ENCODE peak calls at places on chromosomes 3 and 15, in seven cellular contexts. G is tibial artery, Q is fibroblast of the aortic adventitia, T is A549, M is H9, R is HL-60, Z is astrocyte of the spinal cord. H is an unnamed sample.
A peak's percentile ranks its signal among the peaks of the same experiment; 100 is the strongest.

GRCh38 chr3:28973621-28974020 is 307.2 kb upstream of the RBMS3 start:
- DNase-seq in G (no peak), Q (peak; percentile 49), T (no peak), M (no peak), R (no peak), Z (peak; percentile 40), H (no peak)

GRCh38 chr15:56820333-56820732 is 87.0 kb upstream of the ZNF280D start:
- DNase-seq in G (no peak), Q (no peak), T (no peak), M (no peak), R (no peak), Z (no peak), H (no peak)

GRCh38 chr3:149128856-149129255 is 582 bp upstream of the HPS3 start:
- DNase-seq in G (no peak), Q (peak; percentile 44), T (no peak), M (no peak), R (no peak), Z (no peak), H (no peak)

GRCh38 chr3:100681496-100681895 is 27.8 kb upstream of the TFG start:
- DNase-seq in G (no peak), Q (no peak), T (no peak), M (no peak), R (no peak), Z (no peak), H (no peak)

GRCh38 chr15:65400760-65401606 is 21.8 kb downstream of the IGDCC4 start:
- DNase-seq in G (no peak), Q (peak; percentile 68), T (peak; percentile 80), M (peak; percentile 94), R (no peak), Z (peak; percentile 85), H (peak; percentile 37)

GRCh38 chr15:41876007-41876406 is 17.8 kb downstream of the SPTBN5 start:
- DNase-seq in G (no peak), Q (no peak), T (no peak), M (no peak), R (no peak), Z (no peak), H (no peak)

GRCh38 chr3:63343674-63344073 is 65.6 kb downstream of the SYNPR start:
- DNase-seq in G (peak; percentile 67), Q (peak; percentile 100), T (peak; percentile 40), M (peak; percentile 77), R (peak; percentile 66), Z (peak; percentile 98), H (no peak)

GRCh38 chr3:151214459-151214858 is 11.4 kb upstream of the GPR171 start:
- DNase-seq in G (no peak), Q (no peak), T (no peak), M (no peak), R (no peak), Z (no peak), H (no peak)

GRCh38 chr3:28916713-28917499 is 364.0 kb upstream of the RBMS3 start:
- DNase-seq in G (peak; percentile 83), Q (peak; percentile 88), T (peak; percentile 20), M (peak; percentile 36), R (no peak), Z (peak; percentile 89), H (no peak)

GRCh38 chr3:123085293-123085949 is 18.6 kb downstream of the PDIA5 start:
- DNase-seq in G (no peak), Q (no peak), T (no peak), M (no peak), R (no peak), Z (no peak), H (no peak)

GRCh38 chr3:194339356-194339755 is 11.8 kb downstream of the CPN2 start:
- DNase-seq in G (no peak), Q (no peak), T (no peak), M (peak; percentile 68), R (no peak), Z (no peak), H (no peak)

GRCh38 chr3:187955076-187955952 is 198.6 kb upstream of the LPP start:
- DNase-seq in G (peak; percentile 79), Q (peak; percentile 88), T (peak; percentile 87), M (no peak), R (peak; percentile 88), Z (peak; percentile 87), H (no peak)

GRCh38 chr3:128235207-128235933 is 82.1 kb downstream of the EEFSEC start:
- DNase-seq in G (no peak), Q (no peak), T (no peak), M (no peak), R (no peak), Z (no peak), H (no peak)

GRCh38 chr15:68382286-68383007 is 49.5 kb downstream of the ITGA11 start:
- DNase-seq in G (peak; percentile 5), Q (peak; percentile 51), T (peak; percentile 24), M (no peak), R (no peak), Z (no peak), H (no peak)

GRCh38 chr3:172647823-172648222 is 63.0 kb downstream of the NCEH1 start:
- DNase-seq in G (no peak), Q (no peak), T (no peak), M (no peak), R (no peak), Z (no peak), H (no peak)

GRCh38 chr3:185733980-185734724 is 90.7 kb downstream of the IGF2BP2 start:
- DNase-seq in G (no peak), Q (peak; percentile 88), T (peak; percentile 82), M (peak; percentile 73), R (peak; percentile 32), Z (peak; percentile 88), H (no peak)

GRCh38 chr3:96416549-96417255 is 397.7 kb upstream of the EPHA6 start:
- DNase-seq in G (no peak), Q (no peak), T (no peak), M (no peak), R (no peak), Z (no peak), H (no peak)

GRCh38 chr3:30496496-30496966 is 109.9 kb upstream of the TGFBR2 start:
- DNase-seq in G (peak; percentile 85), Q (peak; percentile 70), T (no peak), M (no peak), R (no peak), Z (peak; percentile 93), H (no peak)

GRCh38 chr3:58025824-58026579 is 17.8 kb downstream of the FLNB start:
- DNase-seq in G (no peak), Q (peak; percentile 62), T (peak; percentile 47), M (no peak), R (no peak), Z (peak; percentile 61), H (no peak)

GRCh38 chr15:31145271-31145911 is 43.9 kb upstream of the TRPM1 start:
- DNase-seq in G (no peak), Q (peak; percentile 63), T (peak; percentile 43), M (no peak), R (no peak), Z (no peak), H (no peak)

GRCh38 chr3:168952551-168952950 is 711.0 kb downstream of the MECOM start:
- DNase-seq in G (no peak), Q (peak; percentile 75), T (peak; percentile 2), M (no peak), R (no peak), Z (peak; percentile 58), H (no peak)

GRCh38 chr15:57892181-57892580 is 173.3 kb downstream of the ALDH1A2 start:
- DNase-seq in G (no peak), Q (no peak), T (no peak), M (no peak), R (no peak), Z (no peak), H (no peak)

GRCh38 chr15:71508081-71508682 is 302.2 kb upstream of the NR2E3 start:
- DNase-seq in G (no peak), Q (no peak), T (no peak), M (no peak), R (no peak), Z (no peak), H (no peak)

DNA sequence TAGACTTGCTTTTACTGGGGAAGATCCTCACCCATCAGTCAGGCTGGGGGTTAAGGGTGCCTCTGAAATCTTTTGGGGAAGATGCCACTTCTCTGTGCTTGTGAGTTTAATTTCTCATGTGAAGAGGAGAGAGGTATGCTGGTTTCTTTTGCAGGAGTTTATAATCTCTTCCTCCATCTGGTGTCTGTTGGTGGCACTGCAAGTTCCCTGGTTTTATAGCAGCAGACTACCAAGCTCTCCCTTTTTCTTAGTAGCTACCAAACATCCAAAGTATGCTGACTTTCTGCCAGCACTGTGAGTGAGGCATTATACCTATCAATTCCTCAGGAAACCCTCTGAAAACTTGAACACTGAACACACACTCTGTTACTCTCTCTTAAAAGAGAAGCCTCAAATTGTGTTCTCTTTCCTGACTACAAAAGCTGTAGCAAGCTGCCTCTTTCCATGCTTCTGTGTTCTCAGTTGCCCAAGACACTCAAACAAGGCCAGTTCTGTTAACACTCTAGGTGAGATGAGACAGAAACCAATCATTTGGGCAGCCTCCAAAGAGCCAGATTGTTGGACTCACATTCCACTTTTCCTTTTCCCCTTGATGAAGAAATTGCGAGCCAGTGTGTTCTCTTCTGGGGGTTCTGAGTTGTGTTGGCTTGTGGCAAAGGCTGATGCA is 299.5 kb downstream of the GAP43 start:
- DNase-seq in G (no peak), Q (peak; percentile 60), T (peak; percentile 15), M (peak; percentile 64), R (no peak), Z (peak; percentile 58), H (no peak)
- TF ChIP-seq CTCF in G (no peak), Q (peak; percentile 71), T (no peak), M (peak; percentile 75), R (peak; percentile 16), Z (peak; percentile 67), H (no peak)

DNA sequence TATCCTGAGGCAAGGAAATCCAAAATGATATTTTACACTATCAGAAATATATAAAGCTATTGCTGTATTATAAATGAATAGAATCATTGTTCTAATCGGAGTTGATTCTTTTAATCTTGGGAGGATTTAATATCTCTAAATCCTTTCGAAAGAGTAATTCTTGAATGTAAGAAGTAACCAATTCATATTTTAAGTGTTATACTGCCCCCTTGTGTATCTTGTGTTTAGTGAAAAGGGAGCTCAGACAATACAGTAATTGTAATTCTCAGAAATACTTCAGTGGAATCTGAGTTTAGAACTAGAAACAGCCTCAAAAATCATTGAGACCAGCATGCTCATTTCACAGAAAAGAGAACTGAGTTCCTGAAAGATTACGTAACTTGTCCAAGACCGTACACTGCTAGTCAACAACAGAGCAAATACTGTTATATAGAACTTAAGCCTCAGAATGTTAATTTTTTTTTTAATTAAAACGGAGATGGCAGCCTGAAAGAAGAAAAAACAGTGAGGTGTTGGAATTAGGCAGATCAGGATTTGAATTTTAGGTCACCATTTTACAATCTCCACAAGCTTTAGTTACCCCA is 42.9 kb downstream of the PLCH1 start:
- DNase-seq in G (no peak), Q (peak; percentile 81), T (peak; percentile 63), M (no peak), R (no peak), Z (peak; percentile 71), H (no peak)
- TF ChIP-seq CTCF in G (peak; percentile 75), Q (peak; percentile 59), T (peak; percentile 79), M (peak; percentile 85), R (peak; percentile 17), Z (peak; percentile 51), H (peak; percentile 77)

GRCh38 chr3:190120161-190121060 is at the start of gene P3H2:
- DNase-seq in G (peak; percentile 94), Q (peak; percentile 84), T (peak; percentile 90), M (peak; percentile 89), R (no peak), Z (peak; percentile 95), H (no peak)
- TF ChIP-seq CTCF in G (peak; percentile 46), Q (peak; percentile 46), T (peak; percentile 36), M (peak; percentile 50), R (no peak), Z (peak; percentile 60), H (no peak)

GRCh38 chr3:38992117-38992779 is 59.5 kb downstream of the SCN11A start:
- DNase-seq in G (no peak), Q (peak; percentile 64), T (peak; percentile 46), M (no peak), R (no peak), Z (peak; percentile 76), H (no peak)
- TF ChIP-seq CTCF in G (no peak), Q (no peak), T (no peak), M (no peak), R (no peak), Z (no peak), H (no peak)